ENCODE peak calls at places on chromosomes 11 and 22, in nine cellular contexts. One of them, this sample, is unnamed.

GRCh38 chr11:3905080-3905953 is 49.9 kb downstream of the STIM1 start:
- DNase-seq in sigmoid colon: no peak
- DNase-seq in stimulated activated CD8-positive, alpha-beta memory T cell treated with anti-CD3 and anti-CD28 coated beads, Interleukin-15, amount 100 ng/mL, for 24 hours: no peak
- DNase-seq in NCI-H460: peak
- DNase-seq in fibroblast of pulmonary artery: peak
- DNase-seq in effector memory CD8-positive, alpha-beta T cell: peak
- DNase-seq in naive B cell: no peak
- DNase-seq in activated CD4-positive, CD25-positive, alpha-beta regulatory T cell: peak
- DNase-seq in activated naive CD4-positive, alpha-beta T cell: peak
- DNase-seq in this sample: peak

GRCh38 chr22:36117053-36117554 is 43.5 kb downstream of the APOL3 start:
- DNase-seq in stimulated activated CD8-positive, alpha-beta memory T cell treated with anti-CD3 and anti-CD28 coated beads, Interleukin-15, amount 100 ng/mL, for 24 hours: no peak
- DNase-seq in activated CD4-positive, CD25-positive, alpha-beta regulatory T cell: no peak
- DNase-seq in naive B cell: no peak
- DNase-seq in effector memory CD8-positive, alpha-beta T cell: no peak
- DNase-seq in fibroblast of pulmonary artery: no peak
- DNase-seq in activated naive CD4-positive, alpha-beta T cell: no peak
- DNase-seq in NCI-H460: no peak
- DNase-seq in sigmoid colon: peak
- DNase-seq in this sample: no peak

GRCh38 chr11:118002541-118003019 is 16.4 kb downstream of the IL10RA start:
- DNase-seq in fibroblast of pulmonary artery: peak
- DNase-seq in activated naive CD4-positive, alpha-beta T cell: no peak
- DNase-seq in naive B cell: no peak
- DNase-seq in sigmoid colon: peak
- DNase-seq in NCI-H460: no peak
- DNase-seq in effector memory CD8-positive, alpha-beta T cell: no peak
- DNase-seq in stimulated activated CD8-positive, alpha-beta memory T cell treated with anti-CD3 and anti-CD28 coated beads, Interleukin-15, amount 100 ng/mL, for 24 hours: no peak
- DNase-seq in activated CD4-positive, CD25-positive, alpha-beta regulatory T cell: no peak
- DNase-seq in this sample: no peak

GRCh38 chr11:104105155-104105554 is 58.8 kb downstream of the PDGFD start:
- DNase-seq in effector memory CD8-positive, alpha-beta T cell: no peak
- DNase-seq in fibroblast of pulmonary artery: no peak
- DNase-seq in sigmoid colon: no peak
- DNase-seq in activated naive CD4-positive, alpha-beta T cell: no peak
- DNase-seq in naive B cell: no peak
- DNase-seq in activated CD4-positive, CD25-positive, alpha-beta regulatory T cell: no peak
- DNase-seq in stimulated activated CD8-positive, alpha-beta memory T cell treated with anti-CD3 and anti-CD28 coated beads, Interleukin-15, amount 100 ng/mL, for 24 hours: no peak
- DNase-seq in NCI-H460: no peak
- DNase-seq in this sample: peak

GRCh38 chr22:39568278-39568981 is 2.1 kb upstream of the CACNA1I start:
- DNase-seq in activated naive CD4-positive, alpha-beta T cell: no peak
- DNase-seq in fibroblast of pulmonary artery: no peak
- DNase-seq in activated CD4-positive, CD25-positive, alpha-beta regulatory T cell: no peak
- DNase-seq in naive B cell: no peak
- DNase-seq in NCI-H460: no peak
- DNase-seq in stimulated activated CD8-positive, alpha-beta memory T cell treated with anti-CD3 and anti-CD28 coated beads, Interleukin-15, amount 100 ng/mL, for 24 hours: no peak
- DNase-seq in sigmoid colon: no peak
- DNase-seq in effector memory CD8-positive, alpha-beta T cell: no peak
- DNase-seq in this sample: no peak

GRCh38 chr11:108223449-108224149 is 732 bp downstream of the ATM start:
- DNase-seq in NCI-H460: no peak
- DNase-seq in effector memory CD8-positive, alpha-beta T cell: no peak
- DNase-seq in stimulated activated CD8-positive, alpha-beta memory T cell treated with anti-CD3 and anti-CD28 coated beads, Interleukin-15, amount 100 ng/mL, for 24 hours: no peak
- DNase-seq in naive B cell: no peak
- DNase-seq in sigmoid colon: no peak
- DNase-seq in activated CD4-positive, CD25-positive, alpha-beta regulatory T cell: no peak
- DNase-seq in activated naive CD4-positive, alpha-beta T cell: no peak
- DNase-seq in fibroblast of pulmonary artery: peak
- DNase-seq in this sample: peak

GRCh38 chr22:22520667-22521602 is 865 bp upstream of the ZNF280A start:
- DNase-seq in activated naive CD4-positive, alpha-beta T cell: no peak
- DNase-seq in fibroblast of pulmonary artery: peak
- DNase-seq in stimulated activated CD8-positive, alpha-beta memory T cell treated with anti-CD3 and anti-CD28 coated beads, Interleukin-15, amount 100 ng/mL, for 24 hours: no peak
- DNase-seq in sigmoid colon: no peak
- DNase-seq in naive B cell: no peak
- DNase-seq in effector memory CD8-positive, alpha-beta T cell: no peak
- DNase-seq in activated CD4-positive, CD25-positive, alpha-beta regulatory T cell: no peak
- DNase-seq in NCI-H460: no peak
- DNase-seq in this sample: peak

GRCh38 chr11:123976770-123977560 is 616 bp downstream of the OR10S1 start:
- DNase-seq in activated CD4-positive, CD25-positive, alpha-beta regulatory T cell: no peak
- DNase-seq in stimulated activated CD8-positive, alpha-beta memory T cell treated with anti-CD3 and anti-CD28 coated beads, Interleukin-15, amount 100 ng/mL, for 24 hours: no peak
- DNase-seq in NCI-H460: no peak
- DNase-seq in sigmoid colon: no peak
- DNase-seq in effector memory CD8-positive, alpha-beta T cell: no peak
- DNase-seq in activated naive CD4-positive, alpha-beta T cell: no peak
- DNase-seq in fibroblast of pulmonary artery: no peak
- DNase-seq in naive B cell: no peak
- DNase-seq in this sample: no peak

GRCh38 chr11:60889869-60890311 is 16.5 kb downstream of the PRPF19 start:
- DNase-seq in stimulated activated CD8-positive, alpha-beta memory T cell treated with anti-CD3 and anti-CD28 coated beads, Interleukin-15, amount 100 ng/mL, for 24 hours: no peak
- DNase-seq in sigmoid colon: no peak
- DNase-seq in activated naive CD4-positive, alpha-beta T cell: no peak
- DNase-seq in activated CD4-positive, CD25-positive, alpha-beta regulatory T cell: no peak
- DNase-seq in effector memory CD8-positive, alpha-beta T cell: no peak
- DNase-seq in fibroblast of pulmonary artery: no peak
- DNase-seq in naive B cell: no peak
- DNase-seq in NCI-H460: no peak
- DNase-seq in this sample: no peak

GRCh38 chr11:6475936-6476335 is 2.2 kb upstream of the TRIM3 start:
- DNase-seq in fibroblast of pulmonary artery: no peak
- DNase-seq in stimulated activated CD8-positive, alpha-beta memory T cell treated with anti-CD3 and anti-CD28 coated beads, Interleukin-15, amount 100 ng/mL, for 24 hours: no peak
- DNase-seq in activated naive CD4-positive, alpha-beta T cell: no peak
- DNase-seq in effector memory CD8-positive, alpha-beta T cell: no peak
- DNase-seq in activated CD4-positive, CD25-positive, alpha-beta regulatory T cell: no peak
- DNase-seq in sigmoid colon: no peak
- DNase-seq in naive B cell: no peak
- DNase-seq in NCI-H460: no peak
- DNase-seq in this sample: no peak

GRCh38 chr22:36201630-36202312 is at the start of gene APOL4:
- DNase-seq in stimulated activated CD8-positive, alpha-beta memory T cell treated with anti-CD3 and anti-CD28 coated beads, Interleukin-15, amount 100 ng/mL, for 24 hours: no peak
- DNase-seq in naive B cell: no peak
- DNase-seq in activated naive CD4-positive, alpha-beta T cell: no peak
- DNase-seq in fibroblast of pulmonary artery: peak
- DNase-seq in NCI-H460: no peak
- DNase-seq in sigmoid colon: peak
- DNase-seq in activated CD4-positive, CD25-positive, alpha-beta regulatory T cell: no peak
- DNase-seq in effector memory CD8-positive, alpha-beta T cell: no peak
- DNase-seq in this sample: no peak

GRCh38 chr22:35944458-35944857 is 84.2 kb downstream of the RBFOX2 start:
- DNase-seq in NCI-H460: no peak
- DNase-seq in sigmoid colon: no peak
- DNase-seq in naive B cell: no peak
- DNase-seq in activated naive CD4-positive, alpha-beta T cell: no peak
- DNase-seq in effector memory CD8-positive, alpha-beta T cell: no peak
- DNase-seq in activated CD4-positive, CD25-positive, alpha-beta regulatory T cell: no peak
- DNase-seq in fibroblast of pulmonary artery: no peak
- DNase-seq in stimulated activated CD8-positive, alpha-beta memory T cell treated with anti-CD3 and anti-CD28 coated beads, Interleukin-15, amount 100 ng/mL, for 24 hours: no peak
- DNase-seq in this sample: no peak

GRCh38 chr11:18594999-18595749 is 4.4 kb upstream of the MISFA start:
- DNase-seq in stimulated activated CD8-positive, alpha-beta memory T cell treated with anti-CD3 and anti-CD28 coated beads, Interleukin-15, amount 100 ng/mL, for 24 hours: no peak
- DNase-seq in activated naive CD4-positive, alpha-beta T cell: no peak
- DNase-seq in activated CD4-positive, CD25-positive, alpha-beta regulatory T cell: no peak
- DNase-seq in NCI-H460: no peak
- DNase-seq in sigmoid colon: no peak
- DNase-seq in effector memory CD8-positive, alpha-beta T cell: no peak
- DNase-seq in fibroblast of pulmonary artery: no peak
- DNase-seq in naive B cell: no peak
- DNase-seq in this sample: peak

GRCh38 chr11:11155962-11156815 is 196.9 kb downstream of the CSNK2A3 start:
- DNase-seq in naive B cell: no peak
- DNase-seq in stimulated activated CD8-positive, alpha-beta memory T cell treated with anti-CD3 and anti-CD28 coated beads, Interleukin-15, amount 100 ng/mL, for 24 hours: no peak
- DNase-seq in effector memory CD8-positive, alpha-beta T cell: peak
- DNase-seq in NCI-H460: no peak
- DNase-seq in activated CD4-positive, CD25-positive, alpha-beta regulatory T cell: peak
- DNase-seq in activated naive CD4-positive, alpha-beta T cell: peak
- DNase-seq in sigmoid colon: no peak
- DNase-seq in fibroblast of pulmonary artery: no peak
- DNase-seq in this sample: no peak

GRCh38 chr11:2534131-2534956 is 89.5 kb downstream of the KCNQ1 start:
- DNase-seq in effector memory CD8-positive, alpha-beta T cell: no peak
- DNase-seq in stimulated activated CD8-positive, alpha-beta memory T cell treated with anti-CD3 and anti-CD28 coated beads, Interleukin-15, amount 100 ng/mL, for 24 hours: no peak
- DNase-seq in sigmoid colon: peak
- DNase-seq in activated CD4-positive, CD25-positive, alpha-beta regulatory T cell: no peak
- DNase-seq in NCI-H460: no peak
- DNase-seq in fibroblast of pulmonary artery: no peak
- DNase-seq in activated naive CD4-positive, alpha-beta T cell: no peak
- DNase-seq in naive B cell: no peak
- DNase-seq in this sample: peak

GRCh38 chr11:62418136-62418535 is 697 bp upstream of the SCGB1A1 start:
- DNase-seq in sigmoid colon: no peak
- DNase-seq in activated CD4-positive, CD25-positive, alpha-beta regulatory T cell: no peak
- DNase-seq in naive B cell: no peak
- DNase-seq in stimulated activated CD8-positive, alpha-beta memory T cell treated with anti-CD3 and anti-CD28 coated beads, Interleukin-15, amount 100 ng/mL, for 24 hours: no peak
- DNase-seq in activated naive CD4-positive, alpha-beta T cell: no peak
- DNase-seq in fibroblast of pulmonary artery: no peak
- DNase-seq in effector memory CD8-positive, alpha-beta T cell: no peak
- DNase-seq in NCI-H460: no peak
- DNase-seq in this sample: no peak

GRCh38 chr22:45237065-45237990 is 3.4 kb downstream of the KIAA0930 start:
- DNase-seq in sigmoid colon: no peak
- DNase-seq in activated CD4-positive, CD25-positive, alpha-beta regulatory T cell: no peak
- DNase-seq in fibroblast of pulmonary artery: no peak
- DNase-seq in activated naive CD4-positive, alpha-beta T cell: no peak
- DNase-seq in naive B cell: no peak
- DNase-seq in NCI-H460: no peak
- DNase-seq in stimulated activated CD8-positive, alpha-beta memory T cell treated with anti-CD3 and anti-CD28 coated beads, Interleukin-15, amount 100 ng/mL, for 24 hours: no peak
- DNase-seq in effector memory CD8-positive, alpha-beta T cell: no peak
- DNase-seq in this sample: no peak

GRCh38 chr11:82995754-82996398 is 75.8 kb downstream of the RAB30 start:
- DNase-seq in effector memory CD8-positive, alpha-beta T cell: no peak
- DNase-seq in fibroblast of pulmonary artery: peak
- DNase-seq in activated naive CD4-positive, alpha-beta T cell: no peak
- DNase-seq in activated CD4-positive, CD25-positive, alpha-beta regulatory T cell: no peak
- DNase-seq in naive B cell: no peak
- DNase-seq in NCI-H460: no peak
- DNase-seq in stimulated activated CD8-positive, alpha-beta memory T cell treated with anti-CD3 and anti-CD28 coated beads, Interleukin-15, amount 100 ng/mL, for 24 hours: no peak
- DNase-seq in sigmoid colon: no peak
- DNase-seq in this sample: peak

GRCh38 chr11:12085371-12086251 is 24.8 kb upstream of the MICAL2 start:
- DNase-seq in effector memory CD8-positive, alpha-beta T cell: no peak
- DNase-seq in activated CD4-positive, CD25-positive, alpha-beta regulatory T cell: no peak
- DNase-seq in fibroblast of pulmonary artery: no peak
- DNase-seq in naive B cell: no peak
- DNase-seq in stimulated activated CD8-positive, alpha-beta memory T cell treated with anti-CD3 and anti-CD28 coated beads, Interleukin-15, amount 100 ng/mL, for 24 hours: no peak
- DNase-seq in NCI-H460: no peak
- DNase-seq in activated naive CD4-positive, alpha-beta T cell: no peak
- DNase-seq in sigmoid colon: no peak
- DNase-seq in this sample: no peak

GRCh38 chr11:84212467-84213390 is 926.6 kb upstream of the CCDC90B start:
- DNase-seq in effector memory CD8-positive, alpha-beta T cell: no peak
- DNase-seq in naive B cell: no peak
- DNase-seq in stimulated activated CD8-positive, alpha-beta memory T cell treated with anti-CD3 and anti-CD28 coated beads, Interleukin-15, amount 100 ng/mL, for 24 hours: no peak
- DNase-seq in sigmoid colon: no peak
- DNase-seq in activated CD4-positive, CD25-positive, alpha-beta regulatory T cell: no peak
- DNase-seq in fibroblast of pulmonary artery: no peak
- DNase-seq in activated naive CD4-positive, alpha-beta T cell: no peak
- DNase-seq in NCI-H460: no peak
- DNase-seq in this sample: no peak

GRCh38 chr11:105793092-105793491 is 183.2 kb downstream of the GRIA4 start:
- DNase-seq in naive B cell: no peak
- DNase-seq in NCI-H460: no peak
- DNase-seq in activated naive CD4-positive, alpha-beta T cell: no peak
- DNase-seq in fibroblast of pulmonary artery: no peak
- DNase-seq in activated CD4-positive, CD25-positive, alpha-beta regulatory T cell: no peak
- DNase-seq in sigmoid colon: no peak
- DNase-seq in effector memory CD8-positive, alpha-beta T cell: no peak
- DNase-seq in stimulated activated CD8-positive, alpha-beta memory T cell treated with anti-CD3 and anti-CD28 coated beads, Interleukin-15, amount 100 ng/mL, for 24 hours: no peak
- DNase-seq in this sample: no peak

GRCh38 chr11:73784080-73784634 is 3.5 kb upstream of the MRPL48 start:
- DNase-seq in sigmoid colon: no peak
- DNase-seq in NCI-H460: peak
- DNase-seq in stimulated activated CD8-positive, alpha-beta memory T cell treated with anti-CD3 and anti-CD28 coated beads, Interleukin-15, amount 100 ng/mL, for 24 hours: no peak
- DNase-seq in fibroblast of pulmonary artery: no peak
- DNase-seq in effector memory CD8-positive, alpha-beta T cell: no peak
- DNase-seq in activated naive CD4-positive, alpha-beta T cell: no peak
- DNase-seq in naive B cell: no peak
- DNase-seq in activated CD4-positive, CD25-positive, alpha-beta regulatory T cell: no peak
- DNase-seq in this sample: peak

GRCh38 chr22:45577746-45578523 is 75.3 kb downstream of the FBLN1 start:
- DNase-seq in effector memory CD8-positive, alpha-beta T cell: peak
- DNase-seq in activated naive CD4-positive, alpha-beta T cell: peak
- DNase-seq in sigmoid colon: peak
- DNase-seq in NCI-H460: peak
- DNase-seq in naive B cell: peak
- DNase-seq in activated CD4-positive, CD25-positive, alpha-beta regulatory T cell: peak
- DNase-seq in stimulated activated CD8-positive, alpha-beta memory T cell treated with anti-CD3 and anti-CD28 coated beads, Interleukin-15, amount 100 ng/mL, for 24 hours: peak
- DNase-seq in fibroblast of pulmonary artery: peak
- DNase-seq in this sample: peak

GRCh38 chr22:27809226-27809625 is 7.7 kb upstream of the MN1 start:
- DNase-seq in effector memory CD8-positive, alpha-beta T cell: no peak
- DNase-seq in activated naive CD4-positive, alpha-beta T cell: no peak
- DNase-seq in fibroblast of pulmonary artery: no peak
- DNase-seq in naive B cell: no peak
- DNase-seq in stimulated activated CD8-positive, alpha-beta memory T cell treated with anti-CD3 and anti-CD28 coated beads, Interleukin-15, amount 100 ng/mL, for 24 hours: no peak
- DNase-seq in NCI-H460: no peak
- DNase-seq in sigmoid colon: no peak
- DNase-seq in activated CD4-positive, CD25-positive, alpha-beta regulatory T cell: no peak
- DNase-seq in this sample: no peak

GRCh38 chr11:104256525-104256924 is 92.6 kb upstream of the PDGFD start:
- DNase-seq in naive B cell: no peak
- DNase-seq in activated CD4-positive, CD25-positive, alpha-beta regulatory T cell: no peak
- DNase-seq in effector memory CD8-positive, alpha-beta T cell: no peak
- DNase-seq in activated naive CD4-positive, alpha-beta T cell: no peak
- DNase-seq in NCI-H460: no peak
- DNase-seq in sigmoid colon: no peak
- DNase-seq in stimulated activated CD8-positive, alpha-beta memory T cell treated with anti-CD3 and anti-CD28 coated beads, Interleukin-15, amount 100 ng/mL, for 24 hours: no peak
- DNase-seq in fibroblast of pulmonary artery: peak
- DNase-seq in this sample: peak

GRCh38 chr11:126332221-126332711 is 23.2 kb upstream of the ST3GAL4 start:
- DNase-seq in fibroblast of pulmonary artery: peak
- DNase-seq in stimulated activated CD8-positive, alpha-beta memory T cell treated with anti-CD3 and anti-CD28 coated beads, Interleukin-15, amount 100 ng/mL, for 24 hours: no peak
- DNase-seq in NCI-H460: no peak
- DNase-seq in activated CD4-positive, CD25-positive, alpha-beta regulatory T cell: no peak
- DNase-seq in sigmoid colon: no peak
- DNase-seq in activated naive CD4-positive, alpha-beta T cell: no peak
- DNase-seq in naive B cell: no peak
- DNase-seq in effector memory CD8-positive, alpha-beta T cell: peak
- DNase-seq in this sample: peak

GRCh38 chr11:82865841-82866240 is 34.4 kb downstream of the PRCP start:
- DNase-seq in sigmoid colon: no peak
- DNase-seq in effector memory CD8-positive, alpha-beta T cell: no peak
- DNase-seq in activated naive CD4-positive, alpha-beta T cell: no peak
- DNase-seq in stimulated activated CD8-positive, alpha-beta memory T cell treated with anti-CD3 and anti-CD28 coated beads, Interleukin-15, amount 100 ng/mL, for 24 hours: no peak
- DNase-seq in naive B cell: no peak
- DNase-seq in activated CD4-positive, CD25-positive, alpha-beta regulatory T cell: no peak
- DNase-seq in fibroblast of pulmonary artery: no peak
- DNase-seq in NCI-H460: no peak
- DNase-seq in this sample: peak

GRCh38 chr11:6735306-6735705 is 36.5 kb downstream of the OR2AG2 start:
- DNase-seq in activated naive CD4-positive, alpha-beta T cell: no peak
- DNase-seq in sigmoid colon: no peak
- DNase-seq in activated CD4-positive, CD25-positive, alpha-beta regulatory T cell: no peak
- DNase-seq in NCI-H460: no peak
- DNase-seq in fibroblast of pulmonary artery: no peak
- DNase-seq in naive B cell: no peak
- DNase-seq in effector memory CD8-positive, alpha-beta T cell: no peak
- DNase-seq in stimulated activated CD8-positive, alpha-beta memory T cell treated with anti-CD3 and anti-CD28 coated beads, Interleukin-15, amount 100 ng/mL, for 24 hours: no peak
- DNase-seq in this sample: peak

GRCh38 chr11:118120793-118121192 is 31.8 kb downstream of the SCN4B start:
- DNase-seq in naive B cell: no peak
- DNase-seq in stimulated activated CD8-positive, alpha-beta memory T cell treated with anti-CD3 and anti-CD28 coated beads, Interleukin-15, amount 100 ng/mL, for 24 hours: no peak
- DNase-seq in fibroblast of pulmonary artery: no peak
- DNase-seq in effector memory CD8-positive, alpha-beta T cell: no peak
- DNase-seq in activated naive CD4-positive, alpha-beta T cell: no peak
- DNase-seq in NCI-H460: no peak
- DNase-seq in sigmoid colon: no peak
- DNase-seq in activated CD4-positive, CD25-positive, alpha-beta regulatory T cell: no peak
- DNase-seq in this sample: no peak

GRCh38 chr11:126440276-126440675 is 84.8 kb downstream of the ST3GAL4 start:
- DNase-seq in sigmoid colon: no peak
- DNase-seq in stimulated activated CD8-positive, alpha-beta memory T cell treated with anti-CD3 and anti-CD28 coated beads, Interleukin-15, amount 100 ng/mL, for 24 hours: no peak
- DNase-seq in activated CD4-positive, CD25-positive, alpha-beta regulatory T cell: no peak
- DNase-seq in naive B cell: no peak
- DNase-seq in activated naive CD4-positive, alpha-beta T cell: no peak
- DNase-seq in effector memory CD8-positive, alpha-beta T cell: no peak
- DNase-seq in fibroblast of pulmonary artery: no peak
- DNase-seq in NCI-H460: no peak
- DNase-seq in this sample: no peak

GRCh38 chr11:27514558-27514957 is 8.0 kb upstream of the LIN7C start:
- DNase-seq in NCI-H460: no peak
- DNase-seq in stimulated activated CD8-positive, alpha-beta memory T cell treated with anti-CD3 and anti-CD28 coated beads, Interleukin-15, amount 100 ng/mL, for 24 hours: no peak
- DNase-seq in activated naive CD4-positive, alpha-beta T cell: no peak
- DNase-seq in fibroblast of pulmonary artery: peak
- DNase-seq in activated CD4-positive, CD25-positive, alpha-beta regulatory T cell: no peak
- DNase-seq in sigmoid colon: no peak
- DNase-seq in effector memory CD8-positive, alpha-beta T cell: no peak
- DNase-seq in naive B cell: no peak
- DNase-seq in this sample: no peak